ENCODE peak calls at places on chromosomes 5 and 9, in four cellular contexts. One of them, this sample, is unnamed.
A peak's percentile ranks its signal among the peaks of the same experiment; 100 is the strongest.

GRCh38 chr9:134266418-134266817 is 59.8 kb upstream of the RXRA start:
- DNase-seq in foreskin fibroblast: no peak
- DNase-seq in NCI-H2171 treated with DMSO at 0.1 percent for 48 hours: no peak
- DNase-seq in NAMALWA: no peak
- DNase-seq in this sample: no peak

GRCh38 chr5:11540112-11540511 is 364.1 kb downstream of the CTNND2 start:
- DNase-seq in foreskin fibroblast: no peak
- DNase-seq in NCI-H2171 treated with DMSO at 0.1 percent for 48 hours: no peak
- DNase-seq in NAMALWA: no peak
- DNase-seq in this sample: no peak

GRCh38 chr9:36894695-36895310 is 139.3 kb downstream of the PAX5 start:
- DNase-seq in foreskin fibroblast: no peak
- DNase-seq in NCI-H2171 treated with DMSO at 0.1 percent for 48 hours: no peak
- DNase-seq in NAMALWA: no peak
- DNase-seq in this sample: no peak

GRCh38 chr5:132510076-132510475 is 19.5 kb upstream of the IRF1 start:
- DNase-seq in foreskin fibroblast: peak; percentile 72
- DNase-seq in NCI-H2171 treated with DMSO at 0.1 percent for 48 hours: no peak
- DNase-seq in NAMALWA: no peak
- DNase-seq in this sample: no peak

GRCh38 chr9:107422189-107422802 is 67.3 kb downstream of the KLF4 start:
- DNase-seq in foreskin fibroblast: peak; percentile 50
- DNase-seq in NCI-H2171 treated with DMSO at 0.1 percent for 48 hours: peak; percentile 47
- DNase-seq in NAMALWA: peak; percentile 77
- DNase-seq in this sample: peak; percentile 8

GRCh38 chr5:78025540-78025939 is 249.4 kb upstream of the TBCA start:
- DNase-seq in foreskin fibroblast: no peak
- DNase-seq in NCI-H2171 treated with DMSO at 0.1 percent for 48 hours: no peak
- DNase-seq in NAMALWA: no peak
- DNase-seq in this sample: no peak

GRCh38 chr5:131532016-131532640 is 102.9 kb downstream of the RAPGEF6 start:
- DNase-seq in foreskin fibroblast: no peak
- DNase-seq in NCI-H2171 treated with DMSO at 0.1 percent for 48 hours: peak; percentile 55
- DNase-seq in NAMALWA: no peak
- DNase-seq in this sample: no peak

GRCh38 chr9:37300620-37301368 is 121.7 kb upstream of the GRHPR start:
- DNase-seq in foreskin fibroblast: no peak
- DNase-seq in NCI-H2171 treated with DMSO at 0.1 percent for 48 hours: no peak
- DNase-seq in NAMALWA: peak; percentile 30
- DNase-seq in this sample: no peak

GRCh38 chr5:76403963-76404693 is 1.0 kb downstream of the IQGAP2 start:
- DNase-seq in foreskin fibroblast: no peak
- DNase-seq in NCI-H2171 treated with DMSO at 0.1 percent for 48 hours: no peak
- DNase-seq in NAMALWA: no peak
- DNase-seq in this sample: no peak

GRCh38 chr9:130287736-130288135 is 22.2 kb downstream of the HMCN2 start:
- DNase-seq in foreskin fibroblast: no peak
- DNase-seq in NCI-H2171 treated with DMSO at 0.1 percent for 48 hours: peak; percentile 90
- DNase-seq in NAMALWA: no peak
- DNase-seq in this sample: no peak

GRCh38 chr9:36559036-36559695 is 13.5 kb upstream of the MELK start:
- DNase-seq in foreskin fibroblast: no peak
- DNase-seq in NCI-H2171 treated with DMSO at 0.1 percent for 48 hours: no peak
- DNase-seq in NAMALWA: no peak
- DNase-seq in this sample: no peak

GRCh38 chr5:96219580-96220281 is 213.3 kb downstream of the PCSK1 start:
- DNase-seq in foreskin fibroblast: peak; percentile 75
- DNase-seq in NCI-H2171 treated with DMSO at 0.1 percent for 48 hours: no peak
- DNase-seq in NAMALWA: no peak
- DNase-seq in this sample: peak; percentile 1

GRCh38 chr5:135219239-135219638 is 179.8 kb downstream of the MACROH2A1 start:
- DNase-seq in foreskin fibroblast: no peak
- DNase-seq in NCI-H2171 treated with DMSO at 0.1 percent for 48 hours: no peak
- DNase-seq in NAMALWA: no peak
- DNase-seq in this sample: no peak

GRCh38 chr5:75341934-75342333 is 4.9 kb downstream of the HMGCR start:
- DNase-seq in foreskin fibroblast: no peak
- DNase-seq in NCI-H2171 treated with DMSO at 0.1 percent for 48 hours: no peak
- DNase-seq in NAMALWA: no peak
- DNase-seq in this sample: no peak

GRCh38 chr5:109403469-109403868 is 6.3 kb downstream of the PJA2 start:
- DNase-seq in foreskin fibroblast: no peak
- DNase-seq in NCI-H2171 treated with DMSO at 0.1 percent for 48 hours: no peak
- DNase-seq in NAMALWA: no peak
- DNase-seq in this sample: no peak

GRCh38 chr5:83577036-83577636 is 105.6 kb downstream of the VCAN start:
- DNase-seq in foreskin fibroblast: no peak
- DNase-seq in NCI-H2171 treated with DMSO at 0.1 percent for 48 hours: no peak
- DNase-seq in NAMALWA: no peak
- DNase-seq in this sample: no peak

GRCh38 chr9:82488702-82489578 is 500.4 kb downstream of the SPATA31D1 start:
- DNase-seq in foreskin fibroblast: peak; percentile 83
- DNase-seq in NCI-H2171 treated with DMSO at 0.1 percent for 48 hours: no peak
- DNase-seq in NAMALWA: no peak
- DNase-seq in this sample: no peak

GRCh38 chr9:24931894-24932293 is 386.2 kb upstream of the IZUMO3 start:
- DNase-seq in foreskin fibroblast: no peak
- DNase-seq in NCI-H2171 treated with DMSO at 0.1 percent for 48 hours: no peak
- DNase-seq in NAMALWA: no peak
- DNase-seq in this sample: no peak

GRCh38 chr5:166083183-166083959 is 2208.1 kb upstream of the WWC1 start:
- DNase-seq in foreskin fibroblast: no peak
- DNase-seq in NCI-H2171 treated with DMSO at 0.1 percent for 48 hours: no peak
- DNase-seq in NAMALWA: no peak
- DNase-seq in this sample: no peak

GRCh38 chr5:112156211-112156610 is 262.9 kb downstream of the EPB41L4A start:
- DNase-seq in foreskin fibroblast: no peak
- DNase-seq in NCI-H2171 treated with DMSO at 0.1 percent for 48 hours: no peak
- DNase-seq in NAMALWA: no peak
- DNase-seq in this sample: no peak

GRCh38 chr9:22029231-22029630 is 20.1 kb upstream of the CDKN2B start:
- DNase-seq in foreskin fibroblast: no peak
- DNase-seq in NCI-H2171 treated with DMSO at 0.1 percent for 48 hours: no peak
- DNase-seq in NAMALWA: no peak
- DNase-seq in this sample: no peak

GRCh38 chr5:14665110-14665822 is 748 bp downstream of the OTULIN start:
- DNase-seq in foreskin fibroblast: no peak
- DNase-seq in NCI-H2171 treated with DMSO at 0.1 percent for 48 hours: peak; percentile 26
- DNase-seq in NAMALWA: peak; percentile 67
- DNase-seq in this sample: no peak

GRCh38 chr9:85528142-85528541 is 213.6 kb downstream of the AGTPBP1 start:
- DNase-seq in foreskin fibroblast: no peak
- DNase-seq in NCI-H2171 treated with DMSO at 0.1 percent for 48 hours: no peak
- DNase-seq in NAMALWA: no peak
- DNase-seq in this sample: no peak

GRCh38 chr9:5778799-5779198 is 54.1 kb downstream of the ERMP1 start:
- DNase-seq in foreskin fibroblast: no peak
- DNase-seq in NCI-H2171 treated with DMSO at 0.1 percent for 48 hours: no peak
- DNase-seq in NAMALWA: no peak
- DNase-seq in this sample: no peak